ENCODE peak calls at places on chromosome 17, in nine cellular contexts. B is stomach, X is sigmoid colon, O is A549, C is transverse colon, T is tibial nerve, M is esophagus muscularis mucosa, E is K562, W is HepG2. Z is an unnamed sample.

GRCh38 chr17:59851431-59852375 is 41.0 kb downstream of the TUBD1 start:
- DNase-seq in M (no peak), X (peak), C (peak), W (no peak), E (no peak), B (peak), T (no peak), O (peak), Z (peak)

GRCh38 chr17:81221371-81221841 is 1.4 kb downstream of the CEP131 start:
- DNase-seq in M (no peak), B (no peak), O (no peak), X (no peak), E (no peak), T (no peak), W (no peak), C (no peak), Z (no peak)

GRCh38 chr17:35973333-35974260 is 7.7 kb downstream of the CCL16 start:
- DNase-seq in W (peak), X (no peak), T (no peak), C (no peak), M (peak), B (no peak), E (no peak), O (peak), Z (no peak)

GRCh38 chr17:57868775-57869598 is 19.1 kb upstream of the MRPS23 start:
- DNase-seq in W (no peak), E (no peak), M (no peak), C (no peak), T (no peak), B (no peak), X (no peak), O (no peak), Z (no peak)

GRCh38 chr17:850828-851759 is 68.9 kb downstream of the MRM3 start:
- DNase-seq in O (no peak), M (no peak), W (no peak), X (peak), E (no peak), C (no peak), T (no peak), B (no peak), Z (no peak)

GRCh38 chr17:10130733-10131132 is 67.7 kb downstream of the GAS7 start:
- DNase-seq in B (no peak), C (no peak), X (no peak), M (no peak), T (no peak), O (no peak), E (no peak), W (no peak), Z (no peak)

GRCh38 chr17:57519199-57519598 is 225.9 kb downstream of the CCDC182 start:
- DNase-seq in X (no peak), C (no peak), O (peak), W (no peak), B (no peak), M (no peak), E (no peak), T (no peak), Z (no peak)

GRCh38 chr17:61408151-61409041 is 8.8 kb downstream of the TBX2 start:
- DNase-seq in X (peak), C (no peak), O (no peak), T (peak), W (no peak), M (no peak), B (no peak), E (no peak), Z (peak)

GRCh38 chr17:51948128-51948527 is 210.4 kb downstream of the CA10 start:
- DNase-seq in E (no peak), X (no peak), W (no peak), T (no peak), O (no peak), C (peak), B (no peak), M (no peak), Z (no peak)

GRCh38 chr17:77106874-77107358 is 33.9 kb upstream of the SEC14L1 start:
- DNase-seq in W (no peak), O (no peak), T (no peak), C (no peak), X (no peak), B (no peak), E (no peak), M (no peak), Z (no peak)
- H3K4me3 ChIP-seq in W (no peak), O (no peak), T (no peak), C (no peak), X (no peak), B (no peak), E (no peak), M (no peak), Z (no peak)

GRCh38 chr17:39097159-39097519 is 54.3 kb downstream of the PLXDC1 start:
- DNase-seq in E (no peak), M (no peak), X (no peak), O (no peak), W (no peak), T (no peak), B (no peak), C (no peak), Z (no peak)

GRCh38 chr17:39095309-39095686 is 56.1 kb downstream of the PLXDC1 start:
- DNase-seq in T (no peak), X (no peak), E (no peak), C (no peak), M (no peak), W (no peak), O (no peak), B (no peak), Z (no peak)

GRCh38 chr17:39094607-39095308 is 56.7 kb downstream of the PLXDC1 start:
- DNase-seq in X (no peak), C (peak), O (no peak), T (no peak), B (no peak), W (no peak), M (no peak), E (no peak), Z (no peak)

GRCh38 chr17:39097537-39097936 is 53.9 kb downstream of the PLXDC1 start:
- DNase-seq in B (no peak), C (no peak), M (no peak), O (no peak), E (no peak), X (no peak), T (no peak), W (no peak), Z (no peak)

GRCh38 chr17:39096435-39097158 is 54.8 kb downstream of the PLXDC1 start:
- DNase-seq in X (no peak), C (peak), B (no peak), O (no peak), M (no peak), E (no peak), W (no peak), T (no peak), Z (peak)
- TF ChIP-seq EP300 in X (no peak), C (no peak), B (no peak), O (no peak), M (no peak), E (no peak), W (no peak), T (peak), Z (no peak)

GRCh38 chr17:67021196-67021595 is 23.2 kb upstream of the CACNG1 start:
- DNase-seq in O (no peak), C (no peak), E (peak), W (no peak), X (no peak), M (no peak), T (no peak), B (no peak), Z (no peak)
- H3K4me3 ChIP-seq in O (no peak), C (no peak), E (no peak), W (no peak), X (no peak), M (no peak), T (no peak), B (no peak), Z (no peak)

GRCh38 chr17:77136420-77136767 is 4.4 kb upstream of the SEC14L1 start:
- DNase-seq in B (no peak), T (no peak), O (no peak), W (no peak), X (no peak), E (no peak), M (no peak), C (no peak), Z (no peak)
- TF ChIP-seq EP300 in B (no peak), T (no peak), O (no peak), W (no peak), X (no peak), E (no peak), M (no peak), C (no peak), Z (no peak)

GRCh38 chr17:83146347-83146746 is 66.9 kb downstream of the METRNL start:
- DNase-seq in X (peak), E (no peak), O (no peak), T (no peak), B (no peak), W (no peak), C (no peak), M (peak), Z (no peak)
- H3K4me3 ChIP-seq in X (no peak), E (no peak), O (no peak), T (no peak), B (no peak), W (no peak), C (no peak), M (no peak), Z (no peak)

DNA sequence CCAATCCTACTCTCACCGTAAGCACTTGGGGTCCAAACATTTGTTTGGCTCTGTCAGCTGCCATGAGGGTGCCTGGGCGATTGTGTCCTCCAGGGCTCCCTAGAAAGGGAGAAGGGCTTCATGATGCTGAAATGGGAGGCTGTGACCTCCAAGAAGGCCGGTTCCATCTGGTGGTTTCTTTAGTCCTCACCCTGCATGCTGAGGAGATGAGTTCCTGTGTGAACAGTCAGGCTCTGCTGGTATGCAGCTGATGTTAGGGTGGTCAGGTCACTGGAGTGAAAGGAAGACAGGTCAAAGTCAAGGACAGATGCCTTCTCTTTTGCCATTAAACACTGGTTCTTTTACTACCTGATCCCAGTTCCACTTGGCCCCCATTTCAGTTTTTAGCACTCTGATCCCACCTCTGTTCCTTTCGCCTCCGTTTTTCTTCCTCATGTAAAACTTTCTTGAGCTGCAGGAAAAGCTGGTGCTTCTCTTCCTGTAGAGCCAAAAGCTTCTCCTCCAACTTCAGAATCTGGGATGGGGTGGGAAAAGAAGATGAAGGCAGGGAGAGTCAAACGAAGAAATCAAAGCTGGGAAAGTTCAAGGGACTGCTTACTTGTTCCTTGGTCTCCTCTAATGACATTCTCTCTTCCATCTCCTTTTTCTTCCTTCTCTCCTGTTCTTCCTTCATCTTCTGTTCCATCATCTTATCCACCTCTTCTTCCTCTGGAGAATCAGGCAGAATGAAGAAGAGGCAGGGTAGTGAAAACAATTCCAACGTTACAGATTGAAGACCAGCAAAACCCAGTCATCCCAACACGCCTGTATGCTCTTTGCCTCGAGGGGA is 1.1 kb downstream of the GPS2 start:
- DNase-seq in W (no peak), C (no peak), E (peak), B (no peak), T (no peak), X (no peak), M (no peak), O (peak), Z (no peak)
- TF ChIP-seq EP300 in W (no peak), C (no peak), E (no peak), B (no peak), T (no peak), X (no peak), M (no peak), O (no peak), Z (no peak)

DNA sequence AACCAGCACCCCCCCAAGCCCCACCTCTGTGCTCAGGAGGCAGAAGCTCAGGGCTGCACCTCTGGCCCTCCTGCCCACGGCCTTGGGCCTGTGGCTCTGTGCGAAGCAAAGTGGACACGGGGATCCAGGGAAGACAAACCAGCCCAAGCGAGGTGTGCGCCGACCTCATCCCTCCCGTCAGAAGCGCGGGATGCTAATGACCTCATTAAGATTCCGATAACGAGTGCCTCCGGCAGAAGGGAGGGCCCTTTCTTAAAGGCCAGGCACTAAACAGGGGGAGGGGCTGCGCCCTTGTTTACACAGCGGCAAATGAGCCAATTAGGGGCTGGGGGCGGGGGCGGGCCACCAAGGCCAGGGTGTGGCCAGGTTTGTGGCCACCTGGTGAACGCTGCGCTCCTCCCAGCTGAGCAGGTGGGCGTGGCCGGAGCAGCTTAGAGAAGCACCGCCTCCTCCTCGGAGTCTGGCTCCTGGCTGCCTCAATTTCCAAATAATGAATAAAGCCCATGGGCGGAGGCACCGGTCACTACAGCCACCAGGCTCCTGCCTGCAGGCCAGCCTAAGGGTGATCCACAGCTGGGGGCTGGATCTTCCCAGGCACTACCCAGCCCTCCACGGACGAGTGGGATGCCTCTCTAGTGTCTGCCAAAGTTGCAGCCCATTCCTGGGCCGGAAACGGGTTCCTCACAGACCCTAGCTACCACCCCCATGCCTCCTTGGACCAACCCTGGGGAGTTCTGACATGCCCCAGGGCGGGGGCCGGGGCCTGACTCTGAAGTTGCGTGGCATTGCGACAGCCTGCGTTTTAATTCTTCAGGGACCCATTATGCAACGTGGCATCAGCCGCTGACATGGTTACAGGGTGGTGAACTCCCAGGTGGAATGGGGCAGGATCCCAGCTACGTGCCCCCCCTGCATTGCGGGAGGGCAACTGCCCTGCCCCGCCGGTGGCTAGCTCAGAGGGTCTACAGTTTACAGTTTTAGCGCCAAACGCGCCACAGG is 3.0 kb downstream of the CBX4 start:
- DNase-seq in E (peak), M (no peak), T (no peak), B (peak), O (peak), X (no peak), W (no peak), C (peak), Z (no peak)
- H3K4me3 ChIP-seq in E (peak), M (peak), T (peak), B (peak), O (peak), X (peak), W (peak), C (no peak), Z (no peak)

Z was measured in ovary.